ENCODE peak calls at places on chromosomes 6 and 20, in six cellular contexts. One of them, this sample, is unnamed. For H3K27me3, the result is how much of the 10 kb centered on the place peaks cover.

GRCh38 chr6:119148102-119148824 is 69.8 kb upstream of the FAM184A start:
- DNase-seq in ascending aorta: peak
- DNase-seq in right lobe of liver: no peak
- DNase-seq in small intestine: peak
- DNase-seq in effector memory CD4-positive, alpha-beta T cell: no peak
- DNase-seq in tibial artery: peak
- DNase-seq in this sample: no peak

GRCh38 chr6:6892706-6893601 is 214.8 kb upstream of the RREB1 start:
- DNase-seq in ascending aorta: no peak
- DNase-seq in right lobe of liver: no peak
- DNase-seq in small intestine: no peak
- DNase-seq in effector memory CD4-positive, alpha-beta T cell: no peak
- DNase-seq in tibial artery: no peak
- DNase-seq in this sample: no peak

GRCh38 chr6:45590225-45590624 is 212.5 kb upstream of the SUPT3H start:
- DNase-seq in ascending aorta: no peak
- DNase-seq in right lobe of liver: no peak
- DNase-seq in small intestine: no peak
- DNase-seq in effector memory CD4-positive, alpha-beta T cell: no peak
- DNase-seq in tibial artery: no peak
- DNase-seq in this sample: no peak

GRCh38 chr6:44304282-44305199 is 8.6 kb downstream of the AARS2 start:
- DNase-seq in ascending aorta: no peak
- DNase-seq in right lobe of liver: no peak
- DNase-seq in small intestine: peak
- DNase-seq in effector memory CD4-positive, alpha-beta T cell: no peak
- DNase-seq in tibial artery: no peak
- DNase-seq in this sample: no peak

GRCh38 chr6:24996145-24996836 is 60.5 kb upstream of the RIPOR2 start:
- DNase-seq in ascending aorta: no peak
- DNase-seq in right lobe of liver: no peak
- DNase-seq in small intestine: no peak
- DNase-seq in effector memory CD4-positive, alpha-beta T cell: no peak
- DNase-seq in tibial artery: no peak
- DNase-seq in this sample: no peak

GRCh38 chr6:168355716-168356522 is 36.3 kb upstream of the DACT2 start:
- DNase-seq in ascending aorta: no peak
- DNase-seq in right lobe of liver: peak
- DNase-seq in small intestine: peak
- DNase-seq in effector memory CD4-positive, alpha-beta T cell: no peak
- DNase-seq in tibial artery: no peak
- DNase-seq in this sample: no peak

GRCh38 chr6:154614641-154615040 is 104.2 kb upstream of the CNKSR3 start:
- DNase-seq in ascending aorta: no peak
- DNase-seq in right lobe of liver: no peak
- DNase-seq in small intestine: no peak
- DNase-seq in effector memory CD4-positive, alpha-beta T cell: no peak
- DNase-seq in tibial artery: no peak
- DNase-seq in this sample: no peak

GRCh38 chr20:63567382-63568169 is 6.5 kb downstream of the HELZ2 start:
- DNase-seq in ascending aorta: peak
- DNase-seq in right lobe of liver: peak
- DNase-seq in small intestine: no peak
- DNase-seq in effector memory CD4-positive, alpha-beta T cell: peak
- DNase-seq in tibial artery: no peak
- DNase-seq in this sample: no peak

GRCh38 chr20:50624351-50625016 is 66.9 kb downstream of the RIPOR3 start:
- DNase-seq in ascending aorta: no peak
- DNase-seq in right lobe of liver: peak
- DNase-seq in small intestine: peak
- DNase-seq in effector memory CD4-positive, alpha-beta T cell: no peak
- DNase-seq in tibial artery: no peak
- DNase-seq in this sample: no peak

GRCh38 chr6:142507065-142507464 is 205.3 kb downstream of the ADGRG6 start:
- DNase-seq in ascending aorta: no peak
- DNase-seq in right lobe of liver: no peak
- DNase-seq in small intestine: no peak
- DNase-seq in effector memory CD4-positive, alpha-beta T cell: no peak
- DNase-seq in tibial artery: no peak
- DNase-seq in this sample: no peak

GRCh38 chr6:11685411-11686093 is 93.1 kb downstream of the ADTRP start:
- DNase-seq in ascending aorta: no peak
- DNase-seq in right lobe of liver: no peak
- DNase-seq in small intestine: peak
- DNase-seq in effector memory CD4-positive, alpha-beta T cell: no peak
- DNase-seq in tibial artery: no peak
- DNase-seq in this sample: no peak

GRCh38 chr6:132520953-132521352 is 8.0 kb upstream of the STX7 start:
- DNase-seq in ascending aorta: no peak
- DNase-seq in right lobe of liver: no peak
- DNase-seq in small intestine: no peak
- DNase-seq in effector memory CD4-positive, alpha-beta T cell: no peak
- DNase-seq in tibial artery: no peak
- DNase-seq in this sample: no peak

GRCh38 chr6:12150812-12151432 is 138.8 kb downstream of the HIVEP1 start:
- DNase-seq in ascending aorta: no peak
- DNase-seq in right lobe of liver: no peak
- DNase-seq in small intestine: peak
- DNase-seq in effector memory CD4-positive, alpha-beta T cell: no peak
- DNase-seq in tibial artery: no peak
- DNase-seq in this sample: no peak

GRCh38 chr6:15017251-15017650 is 228.6 kb upstream of the JARID2 start:
- DNase-seq in ascending aorta: no peak
- DNase-seq in right lobe of liver: no peak
- DNase-seq in small intestine: no peak
- DNase-seq in effector memory CD4-positive, alpha-beta T cell: no peak
- DNase-seq in tibial artery: no peak
- DNase-seq in this sample: peak

GRCh38 chr6:81465859-81466258 is 286.6 kb downstream of the TENT5A start:
- DNase-seq in ascending aorta: no peak
- DNase-seq in right lobe of liver: no peak
- DNase-seq in small intestine: peak
- DNase-seq in effector memory CD4-positive, alpha-beta T cell: no peak
- DNase-seq in tibial artery: no peak
- DNase-seq in this sample: no peak

GRCh38 chr20:10954137-10954840 is 280.5 kb upstream of the JAG1 start:
- DNase-seq in ascending aorta: no peak
- DNase-seq in right lobe of liver: no peak
- DNase-seq in small intestine: no peak
- DNase-seq in effector memory CD4-positive, alpha-beta T cell: no peak
- DNase-seq in tibial artery: no peak
- DNase-seq in this sample: no peak

GRCh38 chr6:109006818-109007217 is 87.8 kb downstream of the SESN1 start:
- DNase-seq in ascending aorta: no peak
- DNase-seq in right lobe of liver: no peak
- DNase-seq in small intestine: no peak
- DNase-seq in effector memory CD4-positive, alpha-beta T cell: no peak
- DNase-seq in tibial artery: no peak
- DNase-seq in this sample: no peak

GRCh38 chr6:160226118-160226541 is 32.5 kb downstream of the SLC22A2 start:
- DNase-seq in ascending aorta: no peak
- DNase-seq in right lobe of liver: no peak
- DNase-seq in small intestine: no peak
- DNase-seq in effector memory CD4-positive, alpha-beta T cell: no peak
- DNase-seq in tibial artery: no peak
- DNase-seq in this sample: no peak

DNA sequence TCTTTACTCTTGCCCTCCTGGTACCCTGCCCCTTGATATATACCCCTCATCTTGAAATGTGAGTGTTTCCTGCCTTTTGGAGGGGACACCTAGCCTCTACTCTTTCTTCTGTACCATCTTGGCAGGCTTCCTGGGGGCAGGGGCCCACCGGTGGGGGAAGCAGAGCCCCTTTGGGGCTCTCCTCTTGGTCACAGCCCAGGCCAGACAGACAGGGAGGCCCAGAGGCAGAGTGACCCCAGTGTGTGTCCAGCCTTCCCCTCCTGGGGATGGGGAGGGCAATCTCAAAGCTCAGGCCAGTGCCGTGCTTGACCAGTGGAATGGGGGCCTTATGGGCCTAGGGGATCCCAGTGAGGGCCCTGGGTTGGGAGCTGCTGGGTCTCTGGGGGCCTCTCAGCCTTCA is 3.6 kb downstream of the ADAM33 start:
- DNase-seq in ascending aorta: no peak
- DNase-seq in right lobe of liver: no peak
- DNase-seq in small intestine: no peak
- DNase-seq in effector memory CD4-positive, alpha-beta T cell: no peak
- DNase-seq in tibial artery: no peak
- DNase-seq in this sample: no peak
- H3K27me3 ChIP-seq in ascending aorta: under half
- H3K27me3 ChIP-seq in right lobe of liver: under half
- H3K27me3 ChIP-seq in small intestine: under half
- H3K27me3 ChIP-seq in effector memory CD4-positive, alpha-beta T cell: under half
- H3K27me3 ChIP-seq in tibial artery: under half
- H3K27me3 ChIP-seq in this sample: under half

DNA sequence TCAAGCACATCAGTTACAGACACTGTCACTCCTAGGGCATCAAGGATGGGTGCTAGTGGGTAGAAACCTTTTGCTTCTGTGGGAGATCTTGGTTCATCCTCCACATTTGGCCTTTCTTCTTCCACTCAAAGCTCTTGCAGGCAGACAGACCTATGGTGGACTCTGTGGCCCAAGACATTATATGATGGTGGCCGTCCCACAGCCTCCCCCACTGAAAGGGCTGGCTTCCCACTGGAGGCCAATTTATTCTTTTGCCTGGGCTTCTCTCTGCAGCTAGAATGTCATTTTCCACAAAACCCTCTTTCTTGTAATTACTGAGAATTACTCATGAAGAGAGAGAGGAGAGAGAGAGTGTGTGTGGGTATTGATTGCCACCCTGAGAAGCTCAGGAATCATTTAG is 43.8 kb downstream of the CD40 start:
- DNase-seq in ascending aorta: no peak
- DNase-seq in right lobe of liver: no peak
- DNase-seq in small intestine: no peak
- DNase-seq in effector memory CD4-positive, alpha-beta T cell: no peak
- DNase-seq in tibial artery: no peak
- DNase-seq in this sample: no peak
- H3K27me3 ChIP-seq in ascending aorta: under half
- H3K27me3 ChIP-seq in right lobe of liver: under half
- H3K27me3 ChIP-seq in small intestine: under half
- H3K27me3 ChIP-seq in effector memory CD4-positive, alpha-beta T cell: under half
- H3K27me3 ChIP-seq in tibial artery: under half
- H3K27me3 ChIP-seq in this sample: under half

DNA sequence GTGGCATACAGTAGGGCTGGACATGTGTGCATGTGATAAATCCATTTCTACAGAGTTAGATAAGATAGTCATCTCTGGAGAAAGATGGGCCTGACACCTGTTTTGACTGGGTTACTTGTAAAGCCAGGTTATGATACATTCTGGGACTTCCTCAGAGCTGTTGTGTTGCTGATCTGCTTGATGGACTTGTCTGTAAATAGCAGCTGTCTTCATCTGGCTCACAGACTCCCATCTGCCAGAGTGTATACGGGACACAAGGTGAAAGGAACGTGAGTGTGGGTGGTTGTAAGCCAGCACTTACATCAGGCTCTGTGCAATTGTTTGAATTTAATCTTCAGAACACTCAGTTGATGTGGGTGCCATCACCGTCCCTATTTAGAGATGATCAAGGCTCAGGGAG is 49.8 kb downstream of the ZDHHC14 start:
- DNase-seq in ascending aorta: no peak
- DNase-seq in right lobe of liver: no peak
- DNase-seq in small intestine: no peak
- DNase-seq in effector memory CD4-positive, alpha-beta T cell: no peak
- DNase-seq in tibial artery: no peak
- DNase-seq in this sample: no peak
- H3K27me3 ChIP-seq in ascending aorta: under half
- H3K27me3 ChIP-seq in right lobe of liver: under half
- H3K27me3 ChIP-seq in small intestine: under half
- H3K27me3 ChIP-seq in effector memory CD4-positive, alpha-beta T cell: under half
- H3K27me3 ChIP-seq in tibial artery: under half
- H3K27me3 ChIP-seq in this sample: under half

GRCh38 chr6:33209856-33210255 is 1.6 kb downstream of the RING1 start:
- DNase-seq in ascending aorta: peak
- DNase-seq in right lobe of liver: no peak
- DNase-seq in small intestine: no peak
- DNase-seq in effector memory CD4-positive, alpha-beta T cell: no peak
- DNase-seq in tibial artery: no peak
- DNase-seq in this sample: no peak

GRCh38 chr6:33212857-33213165 is 4.5 kb downstream of the RING1 start:
- DNase-seq in ascending aorta: no peak
- DNase-seq in right lobe of liver: no peak
- DNase-seq in small intestine: no peak
- DNase-seq in effector memory CD4-positive, alpha-beta T cell: no peak
- DNase-seq in tibial artery: no peak
- DNase-seq in this sample: peak

GRCh38 chr6:33211136-33211535 is 2.8 kb downstream of the RING1 start:
- DNase-seq in ascending aorta: peak
- DNase-seq in right lobe of liver: no peak
- DNase-seq in small intestine: no peak
- DNase-seq in effector memory CD4-positive, alpha-beta T cell: no peak
- DNase-seq in tibial artery: no peak
- DNase-seq in this sample: no peak

GRCh38 chr6:33213166-33213988 is 5.1 kb downstream of the RING1 start:
- DNase-seq in ascending aorta: peak
- DNase-seq in right lobe of liver: peak
- DNase-seq in small intestine: no peak
- DNase-seq in effector memory CD4-positive, alpha-beta T cell: no peak
- DNase-seq in tibial artery: no peak
- DNase-seq in this sample: no peak

GRCh38 chr6:33211666-33212422 is 3.5 kb downstream of the RING1 start:
- DNase-seq in ascending aorta: peak
- DNase-seq in right lobe of liver: peak
- DNase-seq in small intestine: no peak
- DNase-seq in effector memory CD4-positive, alpha-beta T cell: no peak
- DNase-seq in tibial artery: no peak
- DNase-seq in this sample: no peak
- H3K27me3 ChIP-seq in ascending aorta: under half
- H3K27me3 ChIP-seq in right lobe of liver: under half
- H3K27me3 ChIP-seq in small intestine: under half
- H3K27me3 ChIP-seq in effector memory CD4-positive, alpha-beta T cell: under half
- H3K27me3 ChIP-seq in tibial artery: under half
- H3K27me3 ChIP-seq in this sample: under half

DNA sequence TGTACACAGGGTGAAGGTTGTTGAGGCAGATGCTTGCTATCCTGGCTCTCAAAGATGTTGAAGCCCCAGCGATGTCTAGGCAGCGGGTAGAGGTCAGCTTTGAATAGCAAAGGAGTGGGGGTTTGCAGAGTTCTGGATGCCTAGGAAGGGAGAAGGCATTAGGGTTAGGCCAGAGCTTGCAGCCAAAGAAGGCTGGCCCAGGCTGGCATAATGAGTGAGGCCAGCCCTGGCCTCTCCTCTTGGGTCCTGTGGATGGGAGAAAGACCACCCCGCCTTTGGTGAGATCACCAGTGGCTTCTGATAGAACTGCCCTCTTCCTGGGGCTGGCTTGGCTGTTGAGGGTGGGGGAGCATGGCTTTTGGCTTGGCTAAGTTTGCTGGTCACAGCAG is 406 bp upstream of the WFDC5 start:
- DNase-seq in ascending aorta: no peak
- DNase-seq in right lobe of liver: no peak
- DNase-seq in small intestine: no peak
- DNase-seq in effector memory CD4-positive, alpha-beta T cell: no peak
- DNase-seq in tibial artery: no peak
- DNase-seq in this sample: no peak
- H3K27me3 ChIP-seq in ascending aorta: under half
- H3K27me3 ChIP-seq in right lobe of liver: under half
- H3K27me3 ChIP-seq in small intestine: under half
- H3K27me3 ChIP-seq in effector memory CD4-positive, alpha-beta T cell: under half
- H3K27me3 ChIP-seq in tibial artery: under half
- H3K27me3 ChIP-seq in this sample: under half

This sample was measured in dorsolateral prefrontal cortex.